ENCODE peak calls at places on chromosomes 13 and 19, in five cellular contexts. F is neural crest cell, L is kidney, T is Peyer's patch, N is bronchial epithelial cell. K is an unnamed sample.

GRCh38 chr19:2973229-2973628 is 4.1 kb upstream of the TLE6 start:
- DNase-seq in N (no peak), T (no peak), L (peak), F (no peak), K (no peak)

GRCh38 chr19:46466536-46467199 is 4.7 kb downstream of the PNMA8A start:
- DNase-seq in T (no peak), F (no peak), N (peak), L (peak), K (no peak)

GRCh38 chr19:44496711-44497110 is 3.6 kb downstream of the ZNF180 start:
- DNase-seq in N (no peak), L (no peak), F (no peak), T (no peak), K (no peak)

GRCh38 chr19:7595466-7596133 is at the start of gene CAMSAP3:
- DNase-seq in T (peak), L (peak), F (peak), N (no peak), K (no peak)

GRCh38 chr19:10998045-10998533 is 37.3 kb downstream of the SMARCA4 start:
- DNase-seq in T (peak), F (no peak), L (no peak), N (no peak), K (no peak)

GRCh38 chr13:42478531-42479156 is 95.3 kb upstream of the TNFSF11 start:
- DNase-seq in N (peak), L (no peak), T (no peak), F (no peak), K (no peak)

GRCh38 chr13:29888306-29888705 is 37.9 kb upstream of the UBL3 start:
- DNase-seq in T (no peak), N (no peak), L (no peak), F (no peak), K (no peak)

GRCh38 chr19:20247016-20247683 is 80.1 kb downstream of the ZNF486 start:
- DNase-seq in L (no peak), T (no peak), N (peak), F (peak), K (no peak)

GRCh38 chr19:33408116-33408515 is 34.6 kb downstream of the CEBPG start:
- DNase-seq in F (no peak), L (peak), T (no peak), N (no peak), K (no peak)

GRCh38 chr13:70795484-70795883 is 687.2 kb upstream of the KLHL1 start:
- DNase-seq in T (no peak), F (no peak), L (no peak), N (no peak), K (no peak)

GRCh38 chr13:36981156-36981743 is 17.9 kb downstream of the ALG5 start:
- DNase-seq in F (no peak), T (no peak), N (peak), L (no peak), K (no peak)

GRCh38 chr19:2517881-2518601 is 42.1 kb downstream of the GADD45B start:
- DNase-seq in N (no peak), L (no peak), F (no peak), T (no peak), K (no peak)

GRCh38 chr19:45782162-45782623 is at the start of gene DMPK:
- DNase-seq in T (peak), L (peak), F (no peak), N (peak), K (no peak)

GRCh38 chr19:48183356-48183755 is 12.9 kb downstream of the ZSWIM9 start:
- DNase-seq in F (no peak), T (no peak), L (no peak), N (no peak), K (no peak)

GRCh38 chr19:16376649-16377048 is 52.0 kb downstream of the KLF2 start:
- DNase-seq in T (peak), F (peak), L (peak), N (no peak), K (no peak)

GRCh38 chr13:26897706-26898550 is 137.3 kb upstream of the GPR12 start:
- DNase-seq in F (no peak), N (no peak), T (no peak), L (peak), K (no peak)

GRCh38 chr19:3478409-3479176 is 1.7 kb downstream of the SMIM24 start:
- DNase-seq in T (no peak), F (no peak), L (no peak), N (no peak), K (no peak)

GRCh38 chr19:8233370-8233769 is 24.2 kb downstream of the CERS4 start:
- DNase-seq in L (no peak), N (no peak), F (no peak), T (no peak), K (no peak)

GRCh38 chr13:36282818-36283432 is 14.7 kb downstream of the CCDC169 start:
- DNase-seq in F (no peak), L (no peak), N (peak), T (no peak), K (no peak)

GRCh38 chr13:106155411-106155810 is 380.1 kb downstream of the EFNB2 start:
- DNase-seq in N (peak), F (no peak), L (no peak), T (no peak), K (no peak)

GRCh38 chr19:16442386-16443276 is 29.1 kb downstream of the EPS15L1 start:
- DNase-seq in L (no peak), N (no peak), F (no peak), T (peak), K (no peak)

GRCh38 chr19:18716857-18717256 is 33.4 kb downstream of the CRTC1 start:
- DNase-seq in T (no peak), N (no peak), F (no peak), L (no peak), K (no peak)

GRCh38 chr13:98810746-98811145 is 58.3 kb upstream of the SLC15A1 start:
- DNase-seq in L (no peak), N (no peak), F (no peak), T (no peak), K (no peak)

GRCh38 chr19:2529473-2529918 is 53.6 kb downstream of the GADD45B start:
- DNase-seq in F (no peak), T (peak), N (peak), L (peak), K (no peak)

GRCh38 chr19:13920940-13921744 is 15.1 kb downstream of the CC2D1A start:
- DNase-seq in F (no peak), L (no peak), T (no peak), N (peak), K (peak)

GRCh38 chr19:22832031-22832762 is at the start of gene ZNF723:
- DNase-seq in N (no peak), L (no peak), F (no peak), T (no peak), K (no peak)

DNA sequence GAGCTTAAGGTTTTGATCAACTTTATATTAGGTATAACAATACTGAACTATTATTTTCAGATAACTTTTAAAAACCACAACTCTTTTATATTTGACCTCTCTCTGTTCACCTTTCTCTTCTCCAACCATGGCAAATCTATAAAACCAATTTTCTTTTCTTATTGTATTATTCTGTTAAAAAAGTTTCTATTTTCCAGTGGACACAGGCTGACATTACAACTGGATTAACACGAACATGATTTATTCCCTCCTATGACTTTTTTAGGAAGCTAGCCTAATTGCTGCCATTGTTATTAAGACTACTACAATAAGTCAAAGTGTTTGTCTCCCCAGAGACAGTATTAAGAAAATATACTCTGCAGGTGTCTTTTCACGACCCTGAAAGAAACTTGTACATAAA is 2291.1 kb upstream of the PCDH20 start:
- DNase-seq in N (no peak), F (no peak), T (no peak), L (no peak), K (no peak)
- TF ChIP-seq CTCF in N (no peak), F (peak), T (no peak), L (no peak), K (no peak)

GRCh38 chr13:77476456-77476855 is 59.0 kb upstream of the SCEL start:
- DNase-seq in N (peak), L (no peak), T (no peak), F (no peak), K (no peak)

GRCh38 chr13:77480071-77480470 is 55.4 kb upstream of the SCEL start:
- DNase-seq in L (no peak), F (no peak), T (no peak), N (no peak), K (no peak)

GRCh38 chr13:77477299-77477848 is 58.1 kb upstream of the SCEL start:
- DNase-seq in N (peak), L (no peak), T (no peak), F (no peak), K (no peak)

GRCh38 chr13:77479326-77479725 is 56.2 kb upstream of the SCEL start:
- DNase-seq in F (no peak), T (no peak), L (no peak), N (no peak), K (no peak)

GRCh38 chr13:77478645-77478997 is 56.9 kb upstream of the SCEL start:
- DNase-seq in T (no peak), L (no peak), N (no peak), F (no peak), K (no peak)
- TF ChIP-seq CTCF in T (no peak), L (no peak), N (no peak), F (peak), K (peak)

DNA sequence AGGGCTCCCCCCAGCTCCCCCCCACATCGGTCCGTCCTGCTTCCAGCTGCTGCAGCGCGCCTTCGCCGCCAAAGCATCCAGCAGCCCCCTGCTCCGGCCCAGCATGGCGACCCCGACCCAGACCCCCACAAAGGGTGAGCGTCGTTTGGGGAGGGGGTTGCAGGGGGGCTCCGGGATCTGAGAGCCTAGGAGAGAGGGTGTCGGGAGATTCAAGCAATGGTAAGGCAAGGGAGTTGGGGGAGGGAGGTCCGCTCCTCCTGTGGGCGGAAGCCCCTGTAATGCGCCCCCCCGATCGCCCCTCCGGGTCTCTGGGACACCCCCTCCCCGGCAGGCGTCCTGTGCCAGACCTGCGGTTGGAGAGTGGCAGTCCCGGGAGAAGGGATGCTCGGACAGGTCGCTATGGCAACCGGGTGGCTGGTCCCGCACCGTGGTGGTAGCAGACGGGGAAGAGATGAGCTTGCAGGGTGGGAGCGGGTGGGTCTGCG is at the start of gene FXYD7:
- DNase-seq in L (peak), T (no peak), F (no peak), N (no peak), K (no peak)
- TF ChIP-seq CTCF in L (no peak), T (no peak), F (peak), N (no peak), K (peak)

GRCh38 chr13:33180009-33180804 is 105.3 kb downstream of the STARD13 start:
- DNase-seq in T (no peak), N (no peak), L (no peak), F (no peak), K (no peak)
- TF ChIP-seq CTCF in T (no peak), N (no peak), L (no peak), F (no peak), K (no peak)

DNA sequence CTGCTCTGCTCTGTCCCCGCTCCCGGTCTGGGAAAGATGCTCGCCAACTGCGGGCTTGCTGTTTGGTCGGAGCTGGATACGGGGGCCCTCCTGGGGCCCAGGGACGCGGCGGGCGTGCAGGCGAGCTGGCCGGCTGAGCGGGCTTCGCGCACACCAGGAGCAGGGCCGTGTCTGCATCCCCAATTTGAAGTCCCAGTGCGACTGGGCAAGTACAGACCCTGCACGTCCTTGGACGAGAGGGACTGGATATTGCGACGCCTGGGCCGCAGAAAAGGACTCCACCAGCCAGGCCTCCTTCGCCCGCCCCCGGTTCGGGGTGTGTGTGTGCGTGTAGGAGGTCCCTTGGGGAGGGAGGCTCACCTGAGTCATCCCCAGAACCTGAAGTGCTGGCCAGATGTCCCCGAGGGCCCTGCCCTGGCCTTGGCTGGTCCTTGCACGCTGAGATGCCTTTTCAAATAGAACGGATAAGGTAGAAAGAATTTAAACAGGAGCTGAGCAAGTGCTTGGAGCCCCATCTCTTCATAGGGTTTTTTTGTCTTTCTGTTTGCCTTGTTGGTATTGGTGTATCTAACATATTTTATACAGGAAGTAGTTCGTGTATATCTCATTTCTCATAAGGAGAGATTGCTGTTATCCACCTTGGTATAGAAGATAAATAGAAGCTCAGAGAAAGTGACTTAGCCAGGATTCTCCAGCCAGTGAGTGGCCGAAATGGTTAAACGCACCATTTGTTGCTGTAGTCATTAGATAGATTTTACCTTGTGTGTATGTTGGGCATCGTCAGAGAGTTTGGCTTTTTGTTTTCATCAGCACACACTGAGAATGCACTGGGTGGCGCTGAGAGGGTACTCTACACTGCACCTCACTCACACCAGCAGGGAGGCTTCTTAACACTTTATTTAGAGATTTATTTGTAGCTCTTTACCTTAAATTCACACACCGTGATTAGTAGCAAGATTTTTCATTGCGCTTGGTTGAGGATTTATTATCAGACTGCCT is 1.1 kb downstream of the NAXD start:
- DNase-seq in L (peak), N (peak), F (no peak), T (peak), K (no peak)
- TF ChIP-seq CTCF in L (no peak), N (no peak), F (no peak), T (peak), K (no peak)

GRCh38 chr13:31240921-31241320 is 41.1 kb downstream of the B3GLCT start:
- DNase-seq in N (no peak), L (no peak), F (no peak), T (no peak), K (no peak)

GRCh38 chr13:31234729-31235128 is 35.0 kb downstream of the B3GLCT start:
- DNase-seq in N (peak), L (no peak), T (no peak), F (no peak), K (no peak)

GRCh38 chr13:31236211-31236786 is 36.5 kb downstream of the B3GLCT start:
- DNase-seq in F (no peak), N (peak), L (no peak), T (no peak), K (no peak)
- TF ChIP-seq CTCF in F (peak), N (peak), L (peak), T (peak), K (peak)

K was measured in natural killer cell.